ENCODE peak calls at places on chromosomes 3 and 15, in six cellular contexts. J is neural crest cell; H is right cardiac atrium; Q is HCT116; I is central memory CD8-positive, alpha-beta T cell; B is cardiac fibroblast. S is an unnamed sample.

GRCh38 chr3:51942603-51943450 is 664 bp downstream of the PARP3 start:
- DNase-seq in J (no peak), H (peak; percentile 83), Q (peak; percentile 26), I (no peak), B (peak; percentile 72), S (peak; percentile 71)

GRCh38 chr3:27749640-27750039 is 27.5 kb upstream of the EOMES start:
- DNase-seq in J (no peak), H (no peak), Q (no peak), I (no peak), B (no peak), S (no peak)

GRCh38 chr3:48899298-48899697 is 616 bp upstream of the SLC25A20 start:
- DNase-seq in J (no peak), H (no peak), Q (no peak), I (no peak), B (no peak), S (no peak)

GRCh38 chr3:2653706-2654105 is 456.5 kb downstream of the IL5RA start:
- DNase-seq in J (no peak), H (no peak), Q (no peak), I (no peak), B (no peak), S (no peak)

GRCh38 chr3:32542807-32543206 is 27.9 kb downstream of the DYNC1LI1 start:
- DNase-seq in J (no peak), H (no peak), Q (no peak), I (no peak), B (no peak), S (no peak)

GRCh38 chr3:182746959-182747358 is 46.3 kb upstream of the ATP11B start:
- DNase-seq in J (no peak), H (no peak), Q (no peak), I (no peak), B (no peak), S (no peak)

GRCh38 chr15:30649952-30650929 is 24.3 kb downstream of the ARHGAP11B start:
- DNase-seq in J (no peak), H (no peak), Q (no peak), I (no peak), B (peak; percentile 70), S (no peak)

GRCh38 chr3:126303272-126303671 is 53.9 kb downstream of the KLF15 start:
- DNase-seq in J (no peak), H (no peak), Q (no peak), I (no peak), B (no peak), S (no peak)

GRCh38 chr3:134511500-134511899 is 25.6 kb downstream of the CEP63 start:
- DNase-seq in J (no peak), H (no peak), Q (no peak), I (no peak), B (no peak), S (no peak)

GRCh38 chr15:75620776-75621536 is 4.6 kb downstream of the SNUPN start:
- DNase-seq in J (no peak), H (peak; percentile 94), Q (no peak), I (no peak), B (peak; percentile 94), S (peak; percentile 93)

GRCh38 chr15:36495464-36495863 is 84.0 kb upstream of the CDIN1 start:
- DNase-seq in J (no peak), H (no peak), Q (no peak), I (no peak), B (no peak), S (no peak)

GRCh38 chr3:138686771-138687221 is 78.2 kb downstream of the FAIM start:
- DNase-seq in J (no peak), H (no peak), Q (no peak), I (no peak), B (peak; percentile 65), S (peak; percentile 38)

GRCh38 chr15:75641176-75641498 is 1.1 kb upstream of the IMP3 start:
- DNase-seq in J (no peak), H (no peak), Q (no peak), I (no peak), B (no peak), S (no peak)

GRCh38 chr3:150050510-150050909 is 79.8 kb upstream of the PFN2 start:
- DNase-seq in J (no peak), H (no peak), Q (no peak), I (no peak), B (peak; percentile 18), S (no peak)